ENCODE peak calls at places on chromosomes 12 and 14, in seven cellular contexts. One of them, this sample, is unnamed.

GRCh38 chr14:22386924-22387775 is 201.9 kb downstream of the DAD1 start:
- DNase-seq in hepatic stellate cell: peak
- DNase-seq in H9: peak
- DNase-seq in NCI-H345: peak
- DNase-seq in right atrium auricular region: peak
- DNase-seq in H4: peak
- DNase-seq in mucosa of gallbladder: peak
- DNase-seq in this sample: peak

GRCh38 chr14:70842851-70843462 is 33.6 kb upstream of the MAP3K9 start:
- DNase-seq in hepatic stellate cell: no peak
- DNase-seq in H9: no peak
- DNase-seq in NCI-H345: no peak
- DNase-seq in right atrium auricular region: no peak
- DNase-seq in H4: no peak
- DNase-seq in mucosa of gallbladder: no peak
- DNase-seq in this sample: no peak

GRCh38 chr14:49920935-49921334 is 28.1 kb downstream of the ARF6 start:
- DNase-seq in hepatic stellate cell: no peak
- DNase-seq in H9: no peak
- DNase-seq in NCI-H345: no peak
- DNase-seq in right atrium auricular region: no peak
- DNase-seq in H4: no peak
- DNase-seq in mucosa of gallbladder: no peak
- DNase-seq in this sample: no peak

GRCh38 chr12:123363743-123364531 is 710 bp downstream of the SBNO1 start:
- DNase-seq in hepatic stellate cell: peak
- DNase-seq in H9: peak
- DNase-seq in NCI-H345: peak
- DNase-seq in right atrium auricular region: no peak
- DNase-seq in H4: no peak
- DNase-seq in mucosa of gallbladder: no peak
- DNase-seq in this sample: peak

GRCh38 chr12:6124411-6125151 is at the start of gene VWF:
- DNase-seq in hepatic stellate cell: no peak
- DNase-seq in H9: no peak
- DNase-seq in NCI-H345: no peak
- DNase-seq in right atrium auricular region: no peak
- DNase-seq in H4: no peak
- DNase-seq in mucosa of gallbladder: no peak
- DNase-seq in this sample: no peak

GRCh38 chr12:57893460-57894353 is 47.2 kb upstream of the CTDSP2 start:
- DNase-seq in hepatic stellate cell: peak
- DNase-seq in H9: peak
- DNase-seq in NCI-H345: no peak
- DNase-seq in right atrium auricular region: peak
- DNase-seq in H4: peak
- DNase-seq in mucosa of gallbladder: peak
- DNase-seq in this sample: peak

GRCh38 chr14:78403278-78403815 is 233.2 kb downstream of the NRXN3 start:
- DNase-seq in hepatic stellate cell: peak
- DNase-seq in H9: no peak
- DNase-seq in NCI-H345: no peak
- DNase-seq in right atrium auricular region: no peak
- DNase-seq in H4: no peak
- DNase-seq in mucosa of gallbladder: no peak
- DNase-seq in this sample: no peak

GRCh38 chr12:51827925-51828818 is 20.3 kb downstream of the FIGNL2 start:
- DNase-seq in hepatic stellate cell: no peak
- DNase-seq in H9: no peak
- DNase-seq in NCI-H345: peak
- DNase-seq in right atrium auricular region: no peak
- DNase-seq in H4: peak
- DNase-seq in mucosa of gallbladder: peak
- DNase-seq in this sample: peak

GRCh38 chr12:98405795-98406366 is 109.5 kb upstream of the TMPO start:
- DNase-seq in hepatic stellate cell: no peak
- DNase-seq in H9: no peak
- DNase-seq in NCI-H345: no peak
- DNase-seq in right atrium auricular region: no peak
- DNase-seq in H4: no peak
- DNase-seq in mucosa of gallbladder: no peak
- DNase-seq in this sample: no peak

GRCh38 chr12:115172521-115172920 is 488.5 kb upstream of the TBX3 start:
- DNase-seq in hepatic stellate cell: no peak
- DNase-seq in H9: no peak
- DNase-seq in NCI-H345: no peak
- DNase-seq in right atrium auricular region: no peak
- DNase-seq in H4: no peak
- DNase-seq in mucosa of gallbladder: no peak
- DNase-seq in this sample: no peak

GRCh38 chr12:1918081-1918874 is at the start of gene CACNA2D4:
- DNase-seq in hepatic stellate cell: peak
- DNase-seq in H9: peak
- DNase-seq in NCI-H345: no peak
- DNase-seq in right atrium auricular region: peak
- DNase-seq in H4: peak
- DNase-seq in mucosa of gallbladder: no peak
- DNase-seq in this sample: peak

GRCh38 chr14:38605193-38606114 is 349.6 kb upstream of the CLEC14A start:
- DNase-seq in hepatic stellate cell: no peak
- DNase-seq in H9: no peak
- DNase-seq in NCI-H345: no peak
- DNase-seq in right atrium auricular region: no peak
- DNase-seq in H4: no peak
- DNase-seq in mucosa of gallbladder: no peak
- DNase-seq in this sample: no peak

GRCh38 chr12:31797230-31797872 is 68.5 kb upstream of the AMN1 start:
- DNase-seq in hepatic stellate cell: no peak
- DNase-seq in H9: no peak
- DNase-seq in NCI-H345: no peak
- DNase-seq in right atrium auricular region: no peak
- DNase-seq in H4: no peak
- DNase-seq in mucosa of gallbladder: no peak
- DNase-seq in this sample: no peak

This sample was measured in lung.